ENCODE peak calls at places on chromosomes 5 and 9, in four cellular contexts. U is ovary, L is A549, H is adrenal gland. V is an unnamed sample.

GRCh38 chr9:98142182-98142924 is 23.3 kb upstream of the TRIM14 start:
- DNase-seq in U (no peak), L (no peak), H (peak; percentile 22), V (peak; percentile 79)

GRCh38 chr9:107340920-107341632 is 58.0 kb downstream of the RAD23B start:
- DNase-seq in U (peak; percentile 62), L (peak; percentile 74), H (peak; percentile 83), V (peak; percentile 86)

GRCh38 chr5:181130832-181131496 is at the start of gene OR2V1:
- DNase-seq in U (no peak), L (no peak), H (no peak), V (no peak)

GRCh38 chr9:16247188-16247875 is 623.1 kb downstream of the BNC2 start:
- DNase-seq in U (no peak), L (peak; percentile 29), H (no peak), V (peak; percentile 74)

GRCh38 chr9:110578896-110579752 is at the start of gene SVEP1:
- DNase-seq in U (peak; percentile 34), L (peak; percentile 15), H (peak; percentile 13), V (no peak)

GRCh38 chr9:81613002-81613750 is 76.2 kb downstream of the TLE1 start:
- DNase-seq in U (peak; percentile 79), L (no peak), H (no peak), V (no peak)

GRCh38 chr5:5350101-5350500 is 72.4 kb upstream of the ICE1 start:
- DNase-seq in U (no peak), L (peak; percentile 57), H (no peak), V (no peak)

GRCh38 chr9:127987103-127987614 is 6.4 kb upstream of the EEIG1 start:
- DNase-seq in U (no peak), L (peak; percentile 88), H (peak; percentile 96), V (peak; percentile 56)

GRCh38 chr5:81904861-81905260 is 67.0 kb upstream of the ATG10 start:
- DNase-seq in U (no peak), L (no peak), H (no peak), V (no peak)

GRCh38 chr9:135126480-135127187 is 39.2 kb downstream of the OLFM1 start:
- DNase-seq in U (no peak), L (peak; percentile 58), H (peak; percentile 90), V (no peak)

GRCh38 chr9:14417230-14417629 is 103.3 kb upstream of the NFIB start:
- DNase-seq in U (no peak), L (no peak), H (no peak), V (no peak)

GRCh38 chr9:100473271-100474081 is 527 bp downstream of the TMEFF1 start:
- DNase-seq in U (peak; percentile 46), L (peak; percentile 44), H (peak; percentile 13), V (peak; percentile 61)

GRCh38 chr5:158287643-158288228 is 428.8 kb upstream of the CLINT1 start:
- DNase-seq in U (no peak), L (no peak), H (no peak), V (peak; percentile 53)

GRCh38 chr5:44660251-44660650 is 148.5 kb upstream of the MRPS30 start:
- DNase-seq in U (no peak), L (no peak), H (no peak), V (no peak)

GRCh38 chr9:37719526-37719925 is 34.1 kb upstream of the TRMT10B start:
- DNase-seq in U (no peak), L (no peak), H (no peak), V (no peak)

GRCh38 chr9:134206317-134207300 is 42.2 kb upstream of the RNU6ATAC start:
- DNase-seq in U (peak; percentile 10), L (no peak), H (peak; percentile 3), V (no peak)

GRCh38 chr9:126329476-126330275 is 3.0 kb downstream of the MVB12B start:
- DNase-seq in U (no peak), L (no peak), H (no peak), V (no peak)

GRCh38 chr9:127714916-127715442 is 484 bp downstream of the PTRH1 start:
- DNase-seq in U (peak; percentile 50), L (no peak), H (peak; percentile 38), V (peak; percentile 36)

GRCh38 chr5:10562202-10563131 is 1.4 kb upstream of the ANKRD33B start:
- DNase-seq in U (no peak), L (no peak), H (no peak), V (no peak)

GRCh38 chr5:124790895-124791732 is 44.7 kb upstream of the ZNF608 start:
- DNase-seq in U (no peak), L (peak; percentile 16), H (no peak), V (no peak)

GRCh38 chr5:113118765-113119164 is 142.2 kb downstream of the DCP2 start:
- DNase-seq in U (peak; percentile 45), L (no peak), H (no peak), V (no peak)

GRCh38 chr5:129960831-129961230 is 56.6 kb downstream of the CHSY3 start:
- DNase-seq in U (no peak), L (no peak), H (no peak), V (no peak)

GRCh38 chr5:14190194-14191164 is 47.3 kb downstream of the TRIO start:
- DNase-seq in U (no peak), L (peak; percentile 85), H (peak; percentile 74), V (no peak)

GRCh38 chr5:141701341-141702119 is 19.5 kb upstream of the ARAP3 start:
- DNase-seq in U (no peak), L (no peak), H (no peak), V (no peak)

GRCh38 chr9:22645893-22646292 is 199.3 kb downstream of the DMRTA1 start:
- DNase-seq in U (no peak), L (no peak), H (no peak), V (no peak)

GRCh38 chr5:55480781-55481180 is 54.0 kb downstream of the PLPP1 start:
- DNase-seq in U (no peak), L (no peak), H (no peak), V (no peak)

GRCh38 chr5:89283758-89284493 is 400.9 kb upstream of the MEF2C start:
- DNase-seq in U (no peak), L (no peak), H (no peak), V (no peak)
- TF ChIP-seq CTCF in U (no peak), L (no peak), H (no peak), V (no peak)

DNA sequence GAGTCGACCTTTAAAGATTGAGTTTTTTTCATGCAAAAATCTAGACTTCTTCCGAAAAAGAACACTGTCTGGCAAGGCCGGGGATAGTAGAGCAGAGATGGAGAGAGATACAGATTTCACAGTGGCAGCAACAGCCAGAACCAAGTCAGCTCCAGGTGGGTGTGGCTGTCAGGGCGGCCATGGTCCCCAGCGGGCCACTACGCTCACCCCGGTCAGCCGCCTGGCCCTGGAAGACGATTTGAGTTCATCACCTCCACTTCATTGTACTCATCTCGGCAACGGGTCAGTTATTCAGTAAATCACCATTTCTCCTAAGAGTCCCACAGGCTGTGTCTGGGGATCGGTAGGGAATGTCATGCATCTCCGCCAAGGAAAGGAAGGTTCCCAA is 53.0 kb downstream of the ZNF354C start:
- DNase-seq in U (no peak), L (no peak), H (no peak), V (no peak)
- H3K9me3 ChIP-seq in U (peaks cover 22% of the 10 kb centered on the region), L (peaks cover 18% of the 10 kb centered on the region), H (no peaks in the 10 kb centered on the region), V (no peaks in the 10 kb centered on the region)

GRCh38 chr9:93492327-93492726 is 38.9 kb upstream of the FAM120AOS start:
- DNase-seq in U (no peak), L (no peak), H (no peak), V (no peak)
- TF ChIP-seq POLR2A in U (no peak), L (no peak), H (no peak), V (no peak)

GRCh38 chr5:138549414-138549813 is 6.4 kb upstream of the ETF1 start:
- DNase-seq in U (no peak), L (no peak), H (no peak), V (no peak)
- TF ChIP-seq CTCF in U (no peak), L (no peak), H (no peak), V (no peak)

GRCh38 chr9:8332871-8333270 is 533.3 kb upstream of the DMAC1 start:
- DNase-seq in U (no peak), L (no peak), H (no peak), V (no peak)
- H3K9me3 ChIP-seq in U (no peaks in the 10 kb centered on the region), L (no peaks in the 10 kb centered on the region), H (no peaks in the 10 kb centered on the region), V (no peaks in the 10 kb centered on the region)

V was measured in thyroid gland.